ENCODE peak calls at places on chromosomes 6 and 20, in nine cellular contexts. J is Panc1, F is HL-60, Q is fibroblast of lung, W is lower leg skin, T is left ventricle myocardium inferior, V is IMR-90, Y is right atrium auricular region, D is dorsolateral prefrontal cortex. M is an unnamed sample.
A peak's percentile ranks its signal among the peaks of the same experiment; 100 is the strongest.

GRCh38 chr20:41398408-41398807 is 31.8 kb upstream of the EMILIN3 start:
- DNase-seq in J (no peak), F (no peak), Q (no peak), W (no peak), T (peak; percentile 54), V (peak; percentile 64), Y (peak; percentile 71), D (no peak), M (no peak)

GRCh38 chr6:322205-322930 is 30.1 kb downstream of the DUSP22 start:
- DNase-seq in J (peak; percentile 10), F (no peak), Q (no peak), W (no peak), T (no peak), V (no peak), Y (no peak), D (peak; percentile 12), M (no peak)

GRCh38 chr6:89268776-89269175 is 46.3 kb downstream of the GABRR2 start:
- DNase-seq in J (no peak), F (no peak), Q (no peak), W (no peak), T (no peak), V (no peak), Y (no peak), D (no peak), M (no peak)

GRCh38 chr6:28446818-28447511 is 3.7 kb upstream of the ZSCAN23 start:
- DNase-seq in J (no peak), F (no peak), Q (peak; percentile 12), W (no peak), T (no peak), V (peak; percentile 6), Y (no peak), D (no peak), M (no peak)

GRCh38 chr20:14069796-14070195 is 74.5 kb downstream of the MACROD2 start:
- DNase-seq in J (no peak), F (no peak), Q (peak; percentile 62), W (no peak), T (no peak), V (no peak), Y (no peak), D (no peak), M (no peak)

GRCh38 chr6:5471044-5471443 is 209.7 kb downstream of the FARS2 start:
- DNase-seq in J (peak; percentile 46), F (peak; percentile 63), Q (peak; percentile 51), W (peak; percentile 19), T (peak; percentile 62), V (peak; percentile 58), Y (peak; percentile 63), D (peak; percentile 75), M (peak; percentile 24)

GRCh38 chr6:85008311-85009015 is 244.1 kb upstream of the TBX18 start:
- DNase-seq in J (no peak), F (no peak), Q (no peak), W (no peak), T (no peak), V (peak; percentile 1), Y (no peak), D (no peak), M (no peak)

GRCh38 chr6:90663106-90663505 is 76.2 kb upstream of the MAP3K7 start:
- DNase-seq in J (no peak), F (no peak), Q (no peak), W (no peak), T (no peak), V (no peak), Y (no peak), D (no peak), M (no peak)

GRCh38 chr20:12824353-12824752 is 184.4 kb upstream of the SPTLC3 start:
- DNase-seq in J (no peak), F (no peak), Q (no peak), W (no peak), T (no peak), V (no peak), Y (no peak), D (no peak), M (no peak)

GRCh38 chr6:115091461-115091860 is 748.6 kb upstream of the HS3ST5 start:
- DNase-seq in J (no peak), F (no peak), Q (peak; percentile 15), W (no peak), T (no peak), V (no peak), Y (no peak), D (no peak), M (no peak)

GRCh38 chr6:35725721-35726438 is 11.0 kb upstream of the ARMC12 start:
- DNase-seq in J (no peak), F (peak; percentile 60), Q (no peak), W (peak; percentile 86), T (peak; percentile 75), V (no peak), Y (peak; percentile 88), D (peak; percentile 80), M (no peak)

DNA sequence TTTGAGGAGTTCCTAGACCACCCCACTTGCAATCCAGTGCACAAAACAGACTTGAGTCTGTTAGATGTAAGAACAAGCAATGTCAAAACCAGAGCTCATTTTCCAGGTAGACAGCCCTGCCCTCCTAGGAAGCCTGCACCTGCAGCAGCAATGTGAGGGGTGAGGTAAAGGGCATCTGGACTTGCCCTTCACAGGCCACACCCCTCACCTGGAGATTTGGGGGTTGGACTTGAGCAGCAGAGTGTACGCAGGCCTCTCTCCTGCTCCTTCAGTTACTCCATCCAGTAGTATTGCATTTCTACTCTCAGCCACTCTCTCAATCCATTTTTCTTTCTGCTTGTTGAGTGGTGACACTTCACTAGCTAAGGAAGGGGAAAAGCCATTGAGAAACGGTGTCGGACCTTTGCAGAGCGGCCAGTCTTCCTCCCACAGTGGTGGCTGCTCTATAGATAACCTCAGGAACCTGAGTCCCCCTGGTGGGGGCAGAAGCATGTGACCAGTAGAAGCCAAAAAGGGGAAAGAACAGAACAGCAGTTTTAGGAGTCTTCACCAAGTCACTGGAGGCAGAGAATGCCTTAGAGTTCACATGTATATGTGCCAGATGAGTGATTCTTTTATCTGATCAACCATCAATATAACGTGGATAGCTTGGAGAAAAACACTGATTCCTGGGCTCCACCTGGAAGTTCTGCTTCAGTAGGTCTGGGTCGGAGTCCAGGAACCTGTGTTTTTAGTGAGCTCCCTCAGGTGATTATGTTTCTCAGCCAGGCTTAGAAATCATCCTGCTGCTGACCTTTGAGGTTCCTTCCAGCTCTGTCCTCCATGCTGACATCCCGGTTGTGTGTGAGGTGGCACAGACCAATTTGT is 28.0 kb downstream of the ARFGEF2 start:
- DNase-seq in J (no peak), F (no peak), Q (no peak), W (no peak), T (no peak), V (no peak), Y (no peak), D (no peak), M (no peak)
- TF ChIP-seq CTCF in J (no peak), F (no peak), Q (no peak), W (no peak), T (no peak), V (no peak), Y (no peak), D (no peak), M (peak; percentile 9)

GRCh38 chr6:11123978-11124377 is 12.5 kb upstream of the ERVFRD-1 start:
- DNase-seq in J (no peak), F (no peak), Q (no peak), W (no peak), T (no peak), V (no peak), Y (no peak), D (no peak), M (no peak)
- H3K4me3 ChIP-seq in J (no peak overlapping the region), F (no peak overlapping the region), Q (no peak overlapping the region), W (no peak overlapping the region), T (no peak overlapping the region), V (no peak overlapping the region), Y (no peak overlapping the region), D (no peak overlapping the region), M (no peak overlapping the region)

DNA sequence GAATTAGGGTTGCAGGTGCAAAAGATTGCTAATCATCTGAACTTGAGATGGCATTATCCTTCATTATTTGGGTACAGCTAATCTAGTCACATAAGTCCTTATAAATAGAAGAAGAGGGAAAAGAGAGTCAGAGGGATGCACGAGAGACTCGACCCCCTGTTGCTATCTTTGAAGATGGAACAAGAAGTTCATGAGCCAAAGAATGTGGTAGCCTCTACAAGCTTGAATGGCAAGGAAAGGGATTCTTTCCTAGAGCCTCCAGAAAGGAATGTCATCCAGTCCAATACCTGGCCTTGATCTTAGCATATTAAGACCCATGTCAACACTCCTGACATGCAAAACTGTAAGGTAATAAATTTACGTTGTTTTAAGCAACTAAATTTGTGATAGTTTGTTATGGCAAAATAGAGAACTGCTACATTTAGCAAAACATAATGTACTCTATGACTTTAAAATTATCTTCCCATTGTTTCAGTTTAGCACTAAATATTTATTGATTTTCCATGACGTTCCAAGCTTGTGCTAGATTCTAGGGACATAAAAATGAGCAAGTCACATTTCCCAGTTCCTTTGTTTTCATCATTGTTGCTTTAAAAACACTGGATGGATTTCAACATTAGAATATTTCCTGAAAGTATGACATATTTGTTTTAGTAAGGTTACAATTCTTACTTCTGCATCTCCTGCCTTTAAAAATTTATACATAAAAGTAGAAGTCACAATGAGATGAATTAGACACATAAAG is 12.7 kb downstream of the MANEA start:
- DNase-seq in J (no peak), F (no peak), Q (no peak), W (no peak), T (no peak), V (no peak), Y (no peak), D (no peak), M (no peak)
- TF ChIP-seq CTCF in J (no peak), F (no peak), Q (no peak), W (no peak), T (no peak), V (no peak), Y (no peak), D (no peak), M (no peak)

DNA sequence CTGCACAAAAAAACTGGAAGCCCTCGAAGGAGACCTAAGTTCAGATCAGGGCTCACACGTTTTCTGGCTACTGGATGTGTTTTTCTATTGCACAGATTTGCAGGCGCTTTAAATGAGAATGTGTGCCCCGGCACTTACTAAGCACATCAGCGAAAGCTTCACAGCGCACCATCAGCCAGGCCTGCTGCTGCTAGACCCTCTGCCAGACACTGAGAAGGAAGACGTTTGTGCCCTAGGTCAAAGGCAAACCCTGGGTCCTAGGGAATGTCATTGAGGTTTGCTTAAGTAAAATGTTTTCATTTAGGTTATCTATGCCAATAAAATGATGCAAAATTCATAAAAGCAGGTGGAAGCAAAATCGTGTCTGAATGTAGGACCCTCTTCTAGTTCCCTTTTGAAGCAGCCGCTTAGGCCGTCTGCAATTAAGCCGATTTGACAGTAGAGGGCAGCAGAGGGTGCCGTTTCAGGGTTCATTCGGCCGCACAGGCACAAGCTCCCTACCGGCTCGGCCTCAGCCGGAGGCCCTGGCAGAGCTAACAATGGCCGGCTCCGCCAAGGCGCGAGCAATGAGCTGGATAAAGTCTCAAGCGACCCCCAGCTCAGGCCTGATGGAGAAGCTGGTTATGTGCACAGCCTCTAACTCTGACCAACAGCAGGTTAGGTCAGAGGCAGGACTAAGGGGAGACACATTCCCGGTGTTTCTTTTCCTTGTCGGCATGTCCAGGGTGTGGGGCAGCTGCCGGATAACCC is 107.2 kb upstream of the FOXA2 start:
- DNase-seq in J (peak; percentile 38), F (peak; percentile 78), Q (peak; percentile 37), W (peak; percentile 57), T (peak; percentile 71), V (peak; percentile 63), Y (peak; percentile 85), D (peak; percentile 78), M (peak; percentile 24)
- H3K4me3 ChIP-seq in J (peak overlapping the region; percentile 37), F (no peak overlapping the region), Q (no peak overlapping the region), W (no peak overlapping the region), T (peak overlapping the region; percentile 34), V (no peak overlapping the region), Y (peak overlapping the region; percentile 33), D (no peak overlapping the region), M (no peak overlapping the region)